ENCODE peak calls at places on chromosome 1, in four cellular contexts. One of them, this sample, is unnamed. For H3K4me1, the result is how much of the 10 kb centered on the place peaks cover.

GRCh38 chr1:70204139-70204538 is 1.2 kb downstream of the LRRC40 start:
- DNase-seq in GM23338: no peak
- DNase-seq in left ventricle myocardium inferior: no peak
- DNase-seq in colonic mucosa: no peak
- DNase-seq in this sample: no peak

GRCh38 chr1:98870959-98871903 is 133.4 kb downstream of the PLPPR5 start:
- DNase-seq in GM23338: peak
- DNase-seq in left ventricle myocardium inferior: no peak
- DNase-seq in colonic mucosa: peak
- DNase-seq in this sample: no peak

GRCh38 chr1:169236143-169236542 is 129.7 kb downstream of the ATP1B1 start:
- DNase-seq in GM23338: no peak
- DNase-seq in left ventricle myocardium inferior: no peak
- DNase-seq in colonic mucosa: no peak
- DNase-seq in this sample: no peak

GRCh38 chr1:39115271-39116110 is 89.0 kb upstream of the MACF1 start:
- DNase-seq in GM23338: no peak
- DNase-seq in left ventricle myocardium inferior: no peak
- DNase-seq in colonic mucosa: no peak
- DNase-seq in this sample: no peak

GRCh38 chr1:18100493-18101063 is 7.0 kb upstream of the IGSF21 start:
- DNase-seq in GM23338: peak
- DNase-seq in left ventricle myocardium inferior: peak
- DNase-seq in colonic mucosa: peak
- DNase-seq in this sample: no peak

GRCh38 chr1:23556661-23557470 is 2.4 kb downstream of the ID3 start:
- DNase-seq in GM23338: peak
- DNase-seq in left ventricle myocardium inferior: no peak
- DNase-seq in colonic mucosa: no peak
- DNase-seq in this sample: no peak

GRCh38 chr1:236148471-236148847 is 6.1 kb downstream of the GPR137B start:
- DNase-seq in GM23338: no peak
- DNase-seq in left ventricle myocardium inferior: no peak
- DNase-seq in colonic mucosa: no peak
- DNase-seq in this sample: no peak

GRCh38 chr1:153796786-153797659 is 21.8 kb downstream of the SLC27A3 start:
- DNase-seq in GM23338: peak
- DNase-seq in left ventricle myocardium inferior: peak
- DNase-seq in colonic mucosa: peak
- DNase-seq in this sample: peak

DNA sequence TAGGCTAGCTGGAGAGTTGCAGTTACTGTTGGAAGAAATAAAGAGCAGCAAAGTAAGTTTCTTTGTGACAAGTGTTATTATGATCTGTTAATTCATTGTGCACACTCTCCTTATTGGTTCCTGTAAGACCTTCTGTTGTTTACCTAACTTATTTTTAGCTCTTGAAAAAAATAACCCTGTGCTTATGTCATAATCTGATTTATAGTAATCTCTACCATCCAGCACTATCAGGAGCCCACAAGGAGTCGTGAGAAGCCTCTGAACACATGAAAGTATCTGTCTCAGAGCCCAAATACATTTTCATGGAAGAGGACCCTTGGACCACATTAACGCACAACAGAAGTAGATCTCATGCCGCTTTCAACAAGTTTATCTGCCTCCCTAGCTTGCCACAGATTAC is 45.8 kb downstream of the CENPF start:
- DNase-seq in GM23338: no peak
- DNase-seq in left ventricle myocardium inferior: no peak
- DNase-seq in colonic mucosa: no peak
- DNase-seq in this sample: no peak
- TF ChIP-seq CTCF in GM23338: no peak
- TF ChIP-seq CTCF in left ventricle myocardium inferior: no peak
- TF ChIP-seq CTCF in colonic mucosa: no peak
- TF ChIP-seq CTCF in this sample: no peak

GRCh38 chr1:43833013-43833412 is 100.6 kb upstream of the ARTN start:
- DNase-seq in GM23338: no peak
- DNase-seq in left ventricle myocardium inferior: no peak
- DNase-seq in colonic mucosa: no peak
- DNase-seq in this sample: no peak

GRCh38 chr1:43831866-43832654 is 101.5 kb upstream of the ARTN start:
- DNase-seq in GM23338: no peak
- DNase-seq in left ventricle myocardium inferior: no peak
- DNase-seq in colonic mucosa: no peak
- DNase-seq in this sample: no peak

GRCh38 chr1:43835141-43836021 is 98.2 kb upstream of the ARTN start:
- DNase-seq in GM23338: peak
- DNase-seq in left ventricle myocardium inferior: no peak
- DNase-seq in colonic mucosa: no peak
- DNase-seq in this sample: peak

GRCh38 chr1:43836267-43836951 is 97.2 kb upstream of the ARTN start:
- DNase-seq in GM23338: no peak
- DNase-seq in left ventricle myocardium inferior: peak
- DNase-seq in colonic mucosa: peak
- DNase-seq in this sample: peak

DNA sequence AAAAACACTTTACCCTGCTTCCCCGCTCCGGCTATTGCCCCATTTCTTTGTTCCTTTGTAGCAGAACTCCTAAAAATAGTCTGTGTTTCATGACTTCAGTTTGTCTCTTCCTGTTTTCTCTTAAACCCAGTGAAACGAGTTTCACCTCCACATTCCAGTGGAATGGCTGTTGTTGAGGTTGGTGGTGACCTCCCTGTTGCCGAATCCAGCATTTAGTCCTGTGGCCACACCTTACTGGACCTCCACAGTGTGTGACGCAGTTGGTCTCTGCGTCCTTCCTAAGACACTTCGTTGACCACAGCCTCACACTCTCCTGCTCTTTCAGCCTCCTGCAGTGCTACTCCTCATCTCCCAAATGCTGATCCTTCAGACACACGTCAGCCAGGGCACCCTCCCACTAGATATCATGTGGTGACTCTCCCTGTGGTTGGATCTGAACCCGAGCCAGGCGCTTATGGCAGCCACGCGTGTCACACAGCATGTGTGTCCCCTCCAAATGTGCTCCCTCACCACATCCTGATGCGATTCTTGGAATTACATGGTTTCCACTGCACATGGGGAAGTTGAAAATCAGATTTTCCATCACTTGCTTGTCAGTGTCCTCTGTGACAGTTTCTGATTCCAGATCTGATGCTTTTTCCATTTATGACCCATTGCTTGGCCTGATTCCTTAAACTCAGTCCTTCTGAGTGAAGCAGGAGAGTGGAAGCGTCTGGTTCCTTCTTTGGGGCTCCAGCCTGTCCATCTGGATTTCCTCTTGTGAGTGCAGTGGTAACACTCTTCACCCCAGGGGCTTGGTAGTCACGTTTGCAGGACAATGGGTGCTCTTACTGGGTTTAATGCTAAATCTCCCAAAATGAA is 99.1 kb upstream of the ARTN start:
- DNase-seq in GM23338: no peak
- DNase-seq in left ventricle myocardium inferior: no peak
- DNase-seq in colonic mucosa: no peak
- DNase-seq in this sample: peak
- H3K4me1 ChIP-seq in GM23338: under half
- H3K4me1 ChIP-seq in left ventricle myocardium inferior: under half
- H3K4me1 ChIP-seq in colonic mucosa: under half
- H3K4me1 ChIP-seq in this sample: under half

DNA sequence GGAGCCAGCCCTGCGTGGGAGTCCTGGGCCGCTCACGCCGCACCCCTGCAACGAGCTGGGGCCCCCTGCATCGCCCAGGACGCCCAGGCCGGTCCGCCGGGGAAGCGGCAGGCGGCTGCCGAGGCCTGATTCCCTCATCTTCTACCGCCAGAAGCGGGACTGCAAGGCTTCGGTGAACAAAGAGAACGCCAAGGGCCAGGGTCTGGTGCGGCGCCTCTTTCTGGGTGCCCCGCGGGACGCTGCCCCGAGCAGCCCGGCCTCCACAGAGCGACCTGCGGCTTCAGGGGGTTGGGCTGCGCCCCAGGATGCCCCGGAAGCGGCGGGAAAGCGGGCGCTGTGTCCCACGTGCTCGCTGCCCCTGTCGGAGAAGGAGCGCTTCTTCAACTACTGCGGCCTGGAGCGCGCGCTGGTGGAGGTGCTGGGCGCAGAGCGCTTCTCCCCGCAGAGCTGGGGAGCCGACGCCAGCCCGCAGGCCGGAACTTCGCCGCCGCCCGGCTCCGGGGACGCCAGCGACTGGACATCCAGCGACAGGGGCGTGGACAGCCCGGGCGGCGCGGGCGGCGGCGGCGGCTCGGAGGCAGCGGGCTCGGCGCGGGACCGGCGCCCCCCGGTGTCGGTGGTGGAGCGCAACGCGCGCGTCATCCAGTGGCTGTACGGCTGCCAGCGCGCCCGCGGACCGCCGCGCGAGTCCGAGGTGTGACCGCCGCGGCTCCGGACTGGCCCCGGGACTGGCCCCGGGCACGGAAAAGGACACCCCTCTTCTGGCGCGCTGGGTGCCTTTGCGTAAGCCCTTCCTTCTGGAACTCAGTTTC is 2.7 kb downstream of the FAM110D start:
- DNase-seq in GM23338: peak
- DNase-seq in left ventricle myocardium inferior: peak
- DNase-seq in colonic mucosa: peak
- DNase-seq in this sample: no peak
- TF ChIP-seq CTCF in GM23338: no peak
- TF ChIP-seq CTCF in left ventricle myocardium inferior: peak
- TF ChIP-seq CTCF in colonic mucosa: no peak
- TF ChIP-seq CTCF in this sample: no peak

GRCh38 chr1:162984699-162985098 is 84.5 kb upstream of the RGS4 start:
- DNase-seq in GM23338: no peak
- DNase-seq in left ventricle myocardium inferior: no peak
- DNase-seq in colonic mucosa: no peak
- DNase-seq in this sample: no peak

GRCh38 chr1:162985816-162986215 is 83.3 kb upstream of the RGS4 start:
- DNase-seq in GM23338: no peak
- DNase-seq in left ventricle myocardium inferior: no peak
- DNase-seq in colonic mucosa: no peak
- DNase-seq in this sample: no peak

GRCh38 chr1:162987866-162988265 is 81.3 kb upstream of the RGS4 start:
- DNase-seq in GM23338: no peak
- DNase-seq in left ventricle myocardium inferior: no peak
- DNase-seq in colonic mucosa: no peak
- DNase-seq in this sample: no peak

GRCh38 chr1:162982364-162982763 is 86.8 kb upstream of the RGS4 start:
- DNase-seq in GM23338: no peak
- DNase-seq in left ventricle myocardium inferior: no peak
- DNase-seq in colonic mucosa: no peak
- DNase-seq in this sample: no peak

GRCh38 chr1:162983671-162984425 is 85.3 kb upstream of the RGS4 start:
- DNase-seq in GM23338: no peak
- DNase-seq in left ventricle myocardium inferior: no peak
- DNase-seq in colonic mucosa: no peak
- DNase-seq in this sample: no peak
- H3K4me1 ChIP-seq in GM23338: under half
- H3K4me1 ChIP-seq in left ventricle myocardium inferior: under half
- H3K4me1 ChIP-seq in colonic mucosa: under half
- H3K4me1 ChIP-seq in this sample: under half

DNA sequence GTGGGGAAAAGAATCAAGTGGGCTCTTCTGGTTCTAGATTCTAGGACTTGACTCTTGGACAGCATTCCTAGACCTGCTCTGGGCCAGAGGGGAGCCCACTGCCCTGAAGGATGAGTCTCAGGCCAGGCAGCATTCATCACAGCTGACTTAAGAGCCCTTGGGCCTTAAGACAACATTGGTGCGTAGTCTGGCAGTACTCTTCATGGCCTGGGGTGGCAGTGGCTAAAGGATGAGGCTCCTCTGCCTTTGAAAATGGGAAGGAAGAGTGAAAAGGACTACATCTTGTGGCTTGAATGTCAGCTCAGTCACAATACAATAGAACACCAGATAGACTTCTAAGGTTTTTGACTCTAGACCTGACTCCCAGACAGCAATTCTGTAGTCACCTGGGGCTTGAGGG is 1415.1 kb upstream of the PRMT6 start:
- DNase-seq in GM23338: peak
- DNase-seq in left ventricle myocardium inferior: no peak
- DNase-seq in colonic mucosa: no peak
- DNase-seq in this sample: no peak
- TF ChIP-seq CTCF in GM23338: peak
- TF ChIP-seq CTCF in left ventricle myocardium inferior: no peak
- TF ChIP-seq CTCF in colonic mucosa: no peak
- TF ChIP-seq CTCF in this sample: no peak

DNA sequence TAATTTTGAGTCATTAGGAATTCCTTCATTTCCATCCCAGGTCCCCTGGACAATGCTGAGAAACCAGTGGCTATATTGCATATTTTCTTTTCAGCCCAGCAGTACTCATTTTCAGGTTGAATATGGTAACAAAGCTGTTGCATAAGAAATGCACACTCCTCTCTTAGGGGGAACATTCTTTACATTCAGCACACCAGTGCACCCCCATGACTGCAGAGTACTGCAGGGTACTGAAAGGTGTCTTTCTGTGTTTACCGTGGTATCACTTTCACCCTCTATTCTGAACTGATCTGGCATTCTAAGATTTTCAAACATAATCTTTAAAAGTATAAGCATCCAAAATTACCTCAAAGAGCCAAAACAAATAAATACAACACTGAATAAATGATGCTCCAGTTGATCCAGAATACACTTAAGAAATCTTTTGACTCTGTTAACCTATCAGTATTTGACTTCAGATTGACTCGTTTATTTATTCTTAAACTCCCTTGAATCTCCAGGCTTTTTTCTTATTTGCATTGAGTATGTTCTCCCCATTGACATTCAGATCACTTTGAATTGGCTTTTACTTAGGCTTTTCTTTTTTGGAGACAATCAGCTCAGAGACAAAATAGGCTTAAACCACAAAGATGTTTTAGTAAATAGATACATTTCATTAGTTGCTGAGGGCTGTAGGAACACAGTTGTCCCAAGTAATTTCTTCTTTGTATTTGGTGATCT is 213.6 kb downstream of the NFIA start:
- DNase-seq in GM23338: peak
- DNase-seq in left ventricle myocardium inferior: no peak
- DNase-seq in colonic mucosa: no peak
- DNase-seq in this sample: no peak
- H3K4me1 ChIP-seq in GM23338: half or more
- H3K4me1 ChIP-seq in left ventricle myocardium inferior: half or more
- H3K4me1 ChIP-seq in colonic mucosa: under half
- H3K4me1 ChIP-seq in this sample: under half

DNA sequence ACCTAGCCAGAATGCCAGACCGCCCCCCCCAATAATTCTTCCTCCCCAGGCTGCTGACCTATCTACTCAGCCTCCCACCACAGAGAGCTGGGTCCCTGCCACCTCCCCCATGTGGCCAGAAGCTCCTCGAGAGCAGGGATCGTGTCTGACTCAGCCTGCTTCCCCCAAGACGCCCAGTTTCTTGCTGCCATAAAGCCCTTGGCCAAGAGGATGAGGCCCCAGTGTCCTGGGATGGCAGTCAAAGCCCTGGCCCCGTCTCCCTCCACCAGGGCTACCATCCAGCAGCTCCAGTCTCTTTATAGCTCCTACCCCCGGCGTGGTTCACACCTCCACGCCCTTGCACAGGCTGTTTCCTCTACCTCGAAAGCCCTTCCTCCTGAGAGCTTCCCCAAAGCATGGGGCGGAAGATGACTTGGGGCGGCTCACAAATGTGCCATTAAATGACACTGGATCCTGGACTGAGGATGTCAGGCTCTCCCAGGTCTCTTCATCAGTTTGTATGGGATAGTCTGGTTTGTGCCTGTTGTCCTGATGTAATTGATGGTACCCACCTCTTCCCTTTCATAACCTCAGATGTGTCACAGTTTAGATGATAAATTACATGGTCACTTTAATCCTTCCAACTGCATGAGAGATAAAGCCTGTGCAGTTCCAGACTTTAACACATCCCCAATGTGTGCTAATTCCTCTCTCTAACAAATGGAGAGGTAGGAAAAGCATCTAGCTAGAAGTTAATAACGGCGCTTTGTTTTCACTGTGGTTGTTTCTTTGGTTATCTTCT is 13.1 kb downstream of the ADGRB2 start:
- DNase-seq in GM23338: no peak
- DNase-seq in left ventricle myocardium inferior: no peak
- DNase-seq in colonic mucosa: no peak
- DNase-seq in this sample: no peak
- TF ChIP-seq CTCF in GM23338: no peak
- TF ChIP-seq CTCF in left ventricle myocardium inferior: no peak
- TF ChIP-seq CTCF in colonic mucosa: no peak
- TF ChIP-seq CTCF in this sample: no peak